ENCODE peak calls at places on chromosomes 3 and 15, in ten cellular contexts. I is cardiac fibroblast; V is mammary epithelial cell; R is RWPE1; T is dorsolateral prefrontal cortex; D is fibroblast of lung; L is progenitor cell of endocrine pancreas; Y is hepatocyte; E is GM20000; B is CD8-positive, alpha-beta T cell. F is an unnamed sample.
A peak's percentile ranks its signal among the peaks of the same experiment; 100 is the strongest.

GRCh38 chr15:40441012-40441735 is 421 bp downstream of the BAHD1 start:
- DNase-seq in I (no peak), V (no peak), R (no peak), T (no peak), D (no peak), L (peak; percentile 58), Y (peak; percentile 57), E (no peak), B (no peak), F (no peak)

GRCh38 chr3:58009026-58009748 is 965 bp downstream of the FLNB start:
- DNase-seq in I (no peak), V (no peak), R (no peak), T (peak; percentile 15), D (no peak), L (peak; percentile 26), Y (peak; percentile 46), E (peak; percentile 55), B (peak; percentile 36), F (no peak)

GRCh38 chr3:100155105-100155504 is 40.8 kb upstream of the FILIP1L start:
- DNase-seq in I (peak; percentile 24), V (no peak), R (no peak), T (no peak), D (peak; percentile 33), L (no peak), Y (no peak), E (no peak), B (no peak), F (no peak)

GRCh38 chr3:130894130-130894872 is 417 bp downstream of the ATP2C1 start:
- DNase-seq in I (no peak), V (no peak), R (peak; percentile 29), T (peak; percentile 15), D (peak; percentile 17), L (peak; percentile 29), Y (peak; percentile 70), E (peak; percentile 46), B (peak; percentile 47), F (no peak)

GRCh38 chr3:187679638-187680396 is 9.6 kb upstream of the SST start:
- DNase-seq in I (peak; percentile 80), V (peak; percentile 48), R (peak; percentile 70), T (peak; percentile 77), D (peak; percentile 74), L (peak; percentile 84), Y (peak; percentile 87), E (peak; percentile 77), B (peak; percentile 65), F (no peak)

GRCh38 chr15:71545223-71545760 is 265.1 kb upstream of the NR2E3 start:
- DNase-seq in I (peak; percentile 29), V (no peak), R (no peak), T (no peak), D (no peak), L (no peak), Y (no peak), E (no peak), B (no peak), F (no peak)

GRCh38 chr3:179148446-179149238 is 485 bp downstream of the PIK3CA start:
- DNase-seq in I (peak; percentile 51), V (peak; percentile 62), R (peak; percentile 33), T (peak; percentile 20), D (peak; percentile 37), L (peak; percentile 40), Y (peak; percentile 75), E (peak; percentile 54), B (peak; percentile 65), F (no peak)

GRCh38 chr3:23590874-23591273 is 214.9 kb upstream of the UBE2E1 start:
- DNase-seq in I (no peak), V (no peak), R (no peak), T (no peak), D (no peak), L (no peak), Y (no peak), E (peak; percentile 63), B (no peak), F (no peak)

GRCh38 chr3:141049681-141050080 is 1.5 kb upstream of the SPSB4 start:
- DNase-seq in I (no peak), V (no peak), R (no peak), T (no peak), D (no peak), L (no peak), Y (no peak), E (no peak), B (no peak), F (no peak)

GRCh38 chr3:172134352-172134751 is 95.0 kb downstream of the FNDC3B start:
- DNase-seq in I (no peak), V (no peak), R (no peak), T (no peak), D (no peak), L (no peak), Y (no peak), E (peak; percentile 22), B (no peak), F (no peak)

GRCh38 chr15:56244811-56245576 is 1.3 kb upstream of the RFX7 start:
- DNase-seq in I (no peak), V (no peak), R (no peak), T (peak; percentile 10), D (no peak), L (no peak), Y (peak; percentile 35), E (peak; percentile 51), B (peak; percentile 29), F (no peak)

GRCh38 chr3:151434151-151434890 is 26.5 kb downstream of the IGSF10 start:
- DNase-seq in I (peak; percentile 93), V (peak; percentile 70), R (peak; percentile 60), T (no peak), D (peak; percentile 94), L (no peak), Y (peak; percentile 13), E (no peak), B (no peak), F (no peak)

GRCh38 chr15:25345943-25346342 is 92.9 kb downstream of the UBE3A start:
- DNase-seq in I (peak; percentile 27), V (peak; percentile 42), R (peak; percentile 19), T (peak; percentile 70), D (peak; percentile 15), L (no peak), Y (no peak), E (no peak), B (no peak), F (no peak)

GRCh38 chr3:12796171-12797123 is at the start of gene CAND2:
- DNase-seq in I (peak; percentile 16), V (no peak), R (peak; percentile 5), T (peak; percentile 72), D (peak; percentile 51), L (peak; percentile 44), Y (peak; percentile 79), E (peak; percentile 51), B (peak; percentile 26), F (no peak)

GRCh38 chr3:120162400-120162799 is 68.2 kb upstream of the GSK3B start:
- DNase-seq in I (peak; percentile 62), V (peak; percentile 50), R (no peak), T (no peak), D (no peak), L (no peak), Y (no peak), E (no peak), B (no peak), F (no peak)

GRCh38 chr15:44265757-44266156 is 22.8 kb upstream of the GOLM2 start:
- DNase-seq in I (no peak), V (no peak), R (no peak), T (no peak), D (peak; percentile 18), L (no peak), Y (no peak), E (no peak), B (no peak), F (no peak)
- TF ChIP-seq CTCF in I (no peak), V (no peak), R (no peak), T (no peak), D (no peak), L (no peak), Y (no peak), E (no peak), B (no peak), F (no peak)

GRCh38 chr3:47024932-47025331 is 45.5 kb downstream of the NBEAL2 start:
- DNase-seq in I (no peak), V (peak; percentile 23), R (no peak), T (no peak), D (peak; percentile 29), L (no peak), Y (no peak), E (no peak), B (no peak), F (no peak)
- TF ChIP-seq CTCF in I (no peak), V (no peak), R (no peak), T (no peak), D (peak; percentile 18), L (no peak), Y (no peak), E (no peak), B (no peak), F (no peak)

DNA sequence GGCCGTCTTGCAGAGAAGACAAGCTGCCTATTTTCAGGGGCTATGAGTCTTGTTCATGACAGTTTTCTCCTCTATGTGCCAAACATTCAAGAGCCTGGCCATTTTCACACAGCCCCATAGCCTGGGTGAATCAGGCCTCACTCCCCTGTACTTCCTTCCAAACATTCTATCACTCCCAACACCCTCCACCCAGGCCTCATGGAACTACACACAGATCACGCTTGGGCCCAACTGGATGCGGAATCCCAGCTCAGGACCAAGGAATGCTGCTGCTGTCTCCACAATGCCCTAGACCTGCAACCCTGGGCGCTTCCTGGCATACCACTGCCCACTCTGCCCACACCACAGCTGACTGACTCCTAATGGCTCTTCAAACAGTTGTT is 39.4 kb upstream of the PCSK6 start:
- DNase-seq in I (no peak), V (no peak), R (no peak), T (no peak), D (no peak), L (no peak), Y (no peak), E (no peak), B (no peak), F (no peak)
- TF ChIP-seq CTCF in I (no peak), V (no peak), R (no peak), T (no peak), D (no peak), L (no peak), Y (no peak), E (no peak), B (no peak), F (no peak)

GRCh38 chr3:42229266-42229941 is 36.6 kb downstream of the CCK start:
- DNase-seq in I (no peak), V (no peak), R (no peak), T (no peak), D (no peak), L (no peak), Y (no peak), E (no peak), B (no peak), F (no peak)

GRCh38 chr3:42230860-42231259 is 35.1 kb downstream of the CCK start:
- DNase-seq in I (no peak), V (no peak), R (no peak), T (no peak), D (no peak), L (no peak), Y (no peak), E (no peak), B (no peak), F (no peak)

GRCh38 chr3:42226470-42227425 is 39.2 kb downstream of the CCK start:
- DNase-seq in I (peak; percentile 29), V (no peak), R (peak; percentile 20), T (peak; percentile 71), D (no peak), L (no peak), Y (no peak), E (no peak), B (no peak), F (no peak)

GRCh38 chr3:42229942-42230688 is 35.9 kb downstream of the CCK start:
- DNase-seq in I (peak; percentile 76), V (peak; percentile 45), R (peak; percentile 49), T (no peak), D (peak; percentile 71), L (no peak), Y (peak; percentile 67), E (no peak), B (no peak), F (no peak)

GRCh38 chr3:42228796-42229195 is 37.2 kb downstream of the CCK start:
- DNase-seq in I (peak; percentile 33), V (peak; percentile 23), R (peak; percentile 14), T (no peak), D (no peak), L (no peak), Y (no peak), E (peak; percentile 62), B (no peak), F (no peak)
- TF ChIP-seq CTCF in I (peak; percentile 24), V (peak; percentile 16), R (no peak), T (peak; percentile 11), D (no peak), L (no peak), Y (peak; percentile 37), E (peak; percentile 10), B (peak; percentile 19), F (peak; percentile 25)